ENCODE peak calls at places on chromosomes 6 and 20, in eight cellular contexts. O, P, T, S, K, U, A and M are unnamed samples.
A peak's percentile ranks its signal among the peaks of the same experiment; 100 is the strongest.

GRCh38 chr20:62386383-62387218 is at the start of gene RPS21:
- DNase-seq in O (peak; percentile 94), U (peak; percentile 95), T (peak; percentile 91), K (peak; percentile 98), S (peak; percentile 99), P (peak; percentile 96), A (peak; percentile 93), M (peak; percentile 90)

GRCh38 chr6:100346828-100347227 is 117.9 kb downstream of the SIM1 start:
- DNase-seq in S (no peak), K (no peak), T (no peak), O (no peak), U (no peak), P (no peak), A (no peak), M (peak; percentile 92)

GRCh38 chr6:72218125-72218524 is 331.8 kb downstream of the RIMS1 start:
- DNase-seq in K (peak; percentile 38), U (no peak), A (no peak), T (peak; percentile 65), S (peak; percentile 22), P (peak; percentile 81), O (no peak), M (peak; percentile 44)

GRCh38 chr6:31663961-31664789 is 622 bp downstream of the GPANK1 start:
- DNase-seq in T (no peak), U (no peak), P (no peak), S (peak; percentile 70), O (peak; percentile 32), K (peak; percentile 65), A (no peak), M (peak; percentile 89)

GRCh38 chr6:46453756-46454316 is 37.4 kb downstream of the RCAN2 start:
- DNase-seq in U (no peak), T (no peak), O (no peak), S (no peak), P (no peak), A (no peak), K (no peak), M (peak; percentile 54)

GRCh38 chr6:105898286-105898685 is 187.8 kb upstream of the PRDM1 start:
- DNase-seq in O (no peak), A (peak; percentile 17), S (no peak), P (no peak), T (no peak), U (no peak), K (no peak), M (peak; percentile 95)

GRCh38 chr6:131107166-131107565 is 28.1 kb upstream of the AKAP7 start:
- DNase-seq in O (no peak), A (no peak), S (peak; percentile 35), P (no peak), U (no peak), K (no peak), T (no peak), M (peak; percentile 80)

GRCh38 chr20:49384437-49385434 is 97.7 kb downstream of the KCNB1 start:
- DNase-seq in S (peak; percentile 89), U (peak; percentile 71), O (peak; percentile 83), T (peak; percentile 94), A (peak; percentile 70), P (peak; percentile 99), K (peak; percentile 83), M (peak; percentile 52)

GRCh38 chr20:3818155-3819151 is 1.9 kb upstream of the AP5S1 start:
- DNase-seq in A (no peak), U (peak; percentile 72), K (peak; percentile 85), O (no peak), T (peak; percentile 74), P (peak; percentile 81), S (peak; percentile 83), M (peak; percentile 86)

GRCh38 chr20:32999603-33000250 is 4.5 kb downstream of the SUN5 start:
- DNase-seq in U (no peak), O (no peak), T (no peak), A (no peak), S (no peak), P (no peak), K (no peak), M (no peak)

GRCh38 chr6:72911463-72912153 is 289.7 kb downstream of the KCNQ5 start:
- DNase-seq in S (no peak), P (no peak), A (no peak), O (no peak), K (no peak), U (no peak), T (no peak), M (peak; percentile 63)

GRCh38 chr6:111253999-111254778 is 166.9 kb downstream of the SLC16A10 start:
- DNase-seq in A (no peak), P (no peak), O (no peak), T (no peak), K (no peak), S (no peak), U (no peak), M (no peak)

GRCh38 chr20:48747840-48748416 is 79.9 kb downstream of the PREX1 start:
- DNase-seq in O (no peak), U (no peak), P (no peak), S (no peak), T (no peak), A (no peak), K (peak; percentile 63), M (no peak)

GRCh38 chr6:142911395-142911794 is 33.6 kb downstream of the HIVEP2 start:
- DNase-seq in K (no peak), O (no peak), P (no peak), T (no peak), A (no peak), S (no peak), U (no peak), M (no peak)

GRCh38 chr6:17152703-17153102 is 50.9 kb downstream of the STMND1 start:
- DNase-seq in T (no peak), A (no peak), K (no peak), P (no peak), O (no peak), S (no peak), U (no peak), M (no peak)

GRCh38 chr20:2799688-2800589 is 488 bp downstream of the CPXM1 start:
- DNase-seq in A (no peak), K (peak; percentile 86), O (peak; percentile 18), T (no peak), P (peak; percentile 66), U (no peak), S (no peak), M (peak; percentile 32)

GRCh38 chr6:105667061-105667460 is 264.2 kb upstream of the PREP start:
- DNase-seq in A (no peak), K (no peak), P (no peak), T (no peak), S (no peak), U (no peak), O (no peak), M (no peak)

GRCh38 chr6:16322666-16323312 is 84.4 kb downstream of the GMPR start:
- DNase-seq in O (peak; percentile 74), A (peak; percentile 80), K (no peak), T (no peak), S (no peak), U (no peak), P (peak; percentile 26), M (peak; percentile 88)

GRCh38 chr6:39819676-39820075 is 27.5 kb downstream of the DAAM2 start:
- DNase-seq in U (no peak), T (no peak), S (no peak), P (no peak), A (no peak), K (no peak), O (no peak), M (no peak)

GRCh38 chr6:68876792-68877493 is 241.9 kb downstream of the ADGRB3 start:
- DNase-seq in U (no peak), A (no peak), K (peak; percentile 6), S (peak; percentile 5), T (no peak), O (no peak), P (peak; percentile 40), M (peak; percentile 7)

GRCh38 chr20:45968081-45968671 is 3.8 kb downstream of the ZNF335 start:
- DNase-seq in K (no peak), P (no peak), A (no peak), S (no peak), O (no peak), T (no peak), U (peak; percentile 41), M (no peak)

GRCh38 chr6:35919085-35919826 is 1.6 kb downstream of the SRPK1 start:
- DNase-seq in O (no peak), U (no peak), P (peak; percentile 31), T (no peak), K (peak; percentile 60), A (peak; percentile 12), S (no peak), M (peak; percentile 18)

GRCh38 chr6:108609276-108609769 is 48.6 kb downstream of the FOXO3 start:
- DNase-seq in P (no peak), S (no peak), A (no peak), U (no peak), K (no peak), O (no peak), T (no peak), M (peak; percentile 73)

GRCh38 chr6:12477616-12478015 is 187.5 kb downstream of the EDN1 start:
- DNase-seq in O (no peak), T (no peak), K (no peak), U (no peak), A (no peak), P (no peak), S (no peak), M (no peak)

GRCh38 chr6:36226648-36227047 is 30.1 kb downstream of the BRPF3 start:
- DNase-seq in K (no peak), A (no peak), U (no peak), T (no peak), S (no peak), P (no peak), O (no peak), M (no peak)

GRCh38 chr6:83707829-83708545 is 914 bp downstream of the SNAP91 start:
- DNase-seq in K (peak; percentile 69), A (no peak), U (no peak), S (peak; percentile 2), P (peak; percentile 73), O (no peak), T (peak; percentile 9), M (no peak)

GRCh38 chr20:63321148-63321831 is 28.3 kb downstream of the COL20A1 start:
- DNase-seq in P (no peak), U (peak; percentile 48), S (no peak), K (no peak), O (no peak), T (no peak), A (no peak), M (peak; percentile 68)

GRCh38 chr20:57795347-57795697 is 85.5 kb upstream of the PMEPA1 start:
- DNase-seq in A (no peak), O (no peak), U (no peak), T (no peak), P (no peak), K (no peak), S (peak; percentile 89), M (peak; percentile 45)

GRCh38 chr20:54345301-54345724 is 130.1 kb upstream of the DOK5 start:
- DNase-seq in O (no peak), U (no peak), K (no peak), A (no peak), P (no peak), S (no peak), T (no peak), M (peak; percentile 92)

GRCh38 chr6:135812085-135812526 is 39.4 kb upstream of the PDE7B start:
- DNase-seq in S (peak; percentile 37), A (no peak), O (no peak), K (no peak), T (no peak), U (no peak), P (no peak), M (peak; percentile 98)

GRCh38 chr6:136920858-136921520 is 1.1 kb upstream of the SLC35D3 start:
- DNase-seq in O (peak; percentile 31), A (peak; percentile 12), T (peak; percentile 10), K (peak; percentile 74), S (no peak), U (no peak), P (peak; percentile 42), M (peak; percentile 3)